ENCODE peak calls at places on chromosomes 5 and 9, in four cellular contexts. J is ovary, G is endodermal cell, Q is sigmoid colon. F is an unnamed sample.

GRCh38 chr9:134949681-134950403 is 32.1 kb upstream of the FCN1 start:
- DNase-seq in Q (peak), G (no peak), J (no peak), F (peak)

GRCh38 chr5:157324237-157324636 is 58.3 kb downstream of the CYFIP2 start:
- DNase-seq in J (no peak), G (peak), Q (no peak), F (no peak)

GRCh38 chr9:133184971-133185370 is 21.3 kb upstream of the GBGT1 start:
- DNase-seq in J (peak), Q (peak), G (no peak), F (no peak)

GRCh38 chr5:34483442-34484033 is 172.6 kb upstream of the RAI14 start:
- DNase-seq in J (no peak), Q (no peak), G (peak), F (no peak)

GRCh38 chr5:106397700-106398099 is 1273.0 kb downstream of the EFNA5 start:
- DNase-seq in Q (no peak), J (no peak), G (no peak), F (no peak)

GRCh38 chr5:61719124-61719523 is 387.1 kb downstream of the ZSWIM6 start:
- DNase-seq in J (no peak), G (no peak), Q (no peak), F (no peak)

GRCh38 chr9:134916161-134916665 is 1.5 kb downstream of the FCN1 start:
- DNase-seq in J (peak), G (no peak), Q (no peak), F (peak)

GRCh38 chr9:71552480-71552879 is 215.8 kb downstream of the CEMIP2 start:
- DNase-seq in G (peak), J (no peak), Q (no peak), F (no peak)

GRCh38 chr9:3007331-3007730 is 163.4 kb upstream of the PUM3 start:
- DNase-seq in J (no peak), Q (no peak), G (no peak), F (no peak)

GRCh38 chr9:9536481-9536880 is 1076.3 kb downstream of the PTPRD start:
- DNase-seq in Q (no peak), G (peak), J (no peak), F (no peak)

GRCh38 chr5:79865588-79865987 is 125.5 kb downstream of the MTX3 start:
- DNase-seq in J (no peak), G (no peak), Q (no peak), F (no peak)

GRCh38 chr9:132235894-132236661 is 74.2 kb downstream of the NTNG2 start:
- DNase-seq in G (peak), Q (peak), J (peak), F (no peak)

GRCh38 chr5:76180817-76181805 is 97.9 kb downstream of the SV2C start:
- DNase-seq in G (no peak), Q (no peak), J (no peak), F (no peak)

GRCh38 chr5:143313298-143313852 is 90.1 kb downstream of the NR3C1 start:
- DNase-seq in J (no peak), G (no peak), Q (no peak), F (no peak)

GRCh38 chr9:134546231-134546731 is 95.3 kb upstream of the COL5A1 start:
- DNase-seq in J (no peak), Q (peak), G (peak), F (peak)

GRCh38 chr5:115372121-115372520 is 75.7 kb upstream of the CCDC112 start:
- DNase-seq in J (no peak), Q (no peak), G (no peak), F (no peak)

GRCh38 chr5:37812365-37812764 is 27.5 kb downstream of the GDNF start:
- DNase-seq in G (no peak), J (no peak), Q (no peak), F (no peak)

GRCh38 chr9:71681708-71682268 is 86.5 kb downstream of the CEMIP2 start:
- DNase-seq in J (no peak), G (no peak), Q (no peak), F (no peak)

GRCh38 chr9:76180541-76180940 is 213.7 kb downstream of the RFK start:
- DNase-seq in Q (no peak), G (peak), J (no peak), F (no peak)

GRCh38 chr9:29691145-29691544 is 2117.9 kb upstream of the C9orf72 start:
- DNase-seq in G (no peak), Q (no peak), J (no peak), F (no peak)

GRCh38 chr9:69149321-69149807 is 24.7 kb upstream of the TJP2 start:
- DNase-seq in J (no peak), Q (no peak), G (peak), F (no peak)

GRCh38 chr9:35822926-35823325 is 5.6 kb downstream of the FAM221B start:
- DNase-seq in Q (no peak), J (no peak), G (no peak), F (no peak)

GRCh38 chr5:90853759-90854515 is 295.3 kb downstream of the ADGRV1 start:
- DNase-seq in Q (no peak), J (no peak), G (no peak), F (no peak)

GRCh38 chr5:166750376-166750775 is 1541.1 kb upstream of the WWC1 start:
- DNase-seq in J (no peak), Q (no peak), G (no peak), F (no peak)

GRCh38 chr5:137114529-137114928 is 384.6 kb downstream of the SPOCK1 start:
- DNase-seq in G (no peak), J (no peak), Q (no peak), F (no peak)

GRCh38 chr5:6184481-6184880 is 193.9 kb downstream of the MED10 start:
- DNase-seq in Q (no peak), J (no peak), G (no peak), F (no peak)

GRCh38 chr9:7185612-7186011 is 427.8 kb downstream of the KDM4C start:
- DNase-seq in G (peak), Q (no peak), J (no peak), F (no peak)

GRCh38 chr5:159262859-159263568 is at the start of gene UBLCP1:
- DNase-seq in G (peak), J (peak), Q (peak), F (peak)

GRCh38 chr5:92916036-92916435 is 665.0 kb downstream of the NR2F1-AS1 start:
- DNase-seq in J (no peak), Q (no peak), G (no peak), F (no peak)

GRCh38 chr9:91562412-91562811 is 138.8 kb upstream of the NFIL3 start:
- DNase-seq in J (no peak), Q (no peak), G (no peak), F (no peak)

GRCh38 chr5:142783601-142784291 is 13.6 kb downstream of the ARHGAP26 start:
- DNase-seq in J (peak), G (peak), Q (peak), F (no peak)

GRCh38 chr5:76363385-76364261 is 39.5 kb upstream of the IQGAP2 start:
- DNase-seq in G (no peak), J (no peak), Q (no peak), F (no peak)

GRCh38 chr5:73950441-73950873 is 324.5 kb downstream of the ARHGEF28 start:
- DNase-seq in J (no peak), G (no peak), Q (no peak), F (no peak)

GRCh38 chr9:109387206-109387605 is 66.3 kb upstream of the EPB41L4B start:
- DNase-seq in Q (no peak), G (peak), J (no peak), F (no peak)

GRCh38 chr5:150626853-150627276 is 13.6 kb upstream of the SYNPO start:
- DNase-seq in Q (no peak), J (no peak), G (no peak), F (no peak)

GRCh38 chr5:134948929-134949328 is 18.8 kb upstream of the CATSPER3 start:
- DNase-seq in G (no peak), J (peak), Q (peak), F (no peak)

GRCh38 chr5:148632280-148632679 is 22.0 kb downstream of the HTR4 start:
- DNase-seq in G (no peak), Q (no peak), J (no peak), F (no peak)

GRCh38 chr5:173451031-173451430 is 122.8 kb upstream of the STC2 start:
- DNase-seq in G (peak), Q (no peak), J (no peak), F (no peak)
- TF ChIP-seq CTCF in G (peak), Q (peak), J (no peak), F (peak)

GRCh38 chr5:41432481-41433253 is 77.7 kb downstream of the PLCXD3 start:
- DNase-seq in Q (no peak), J (no peak), G (no peak), F (no peak)

GRCh38 chr5:41435276-41435675 is 75.1 kb downstream of the PLCXD3 start:
- DNase-seq in Q (no peak), G (no peak), J (no peak), F (no peak)

GRCh38 chr5:41433552-41434181 is 76.7 kb downstream of the PLCXD3 start:
- DNase-seq in G (peak), J (no peak), Q (no peak), F (no peak)
- TF ChIP-seq CTCF in G (peak), J (no peak), Q (no peak), F (peak)

GRCh38 chr9:89864731-89865130 is 259.9 kb downstream of the GADD45G start:
- DNase-seq in J (no peak), G (no peak), Q (peak), F (peak)

GRCh38 chr9:89865981-89866380 is 261.2 kb downstream of the GADD45G start:
- DNase-seq in G (no peak), Q (no peak), J (no peak), F (peak)

GRCh38 chr9:89863837-89864236 is 259.0 kb downstream of the GADD45G start:
- DNase-seq in Q (peak), G (no peak), J (no peak), F (peak)

GRCh38 chr9:89864257-89864656 is 259.4 kb downstream of the GADD45G start:
- DNase-seq in J (no peak), G (no peak), Q (peak), F (peak)

GRCh38 chr9:89865357-89865756 is 260.5 kb downstream of the GADD45G start:
- DNase-seq in J (no peak), Q (peak), G (no peak), F (peak)
- TF ChIP-seq CTCF in J (no peak), Q (no peak), G (no peak), F (no peak)

GRCh38 chr5:138338411-138339085 is 482 bp downstream of the FAM53C start:
- DNase-seq in G (peak), J (no peak), Q (no peak), F (no peak)

GRCh38 chr5:138337685-138338410 is at the start of gene FAM53C:
- DNase-seq in G (peak), J (peak), Q (peak), F (peak)

GRCh38 chr5:138339464-138339863 is 1.4 kb downstream of the FAM53C start:
- DNase-seq in J (no peak), G (no peak), Q (no peak), F (no peak)

GRCh38 chr5:138339086-138339456 is 1.0 kb downstream of the FAM53C start:
- DNase-seq in J (no peak), Q (no peak), G (peak), F (no peak)

GRCh38 chr5:138340008-138340407 is 1.9 kb downstream of the FAM53C start:
- DNase-seq in G (no peak), J (no peak), Q (no peak), F (no peak)
- TF ChIP-seq CTCF in G (no peak), J (no peak), Q (no peak), F (no peak)

F was measured in chondrocyte.